ENCODE peak calls at places on chromosomes 3 and 15, in nine cellular contexts. W is GM23338, F is OCI-LY7, E is PC-3, L is hepatocyte, B is GM23248, O is HCT116, P is SK-N-SH, A is MM.1S. U is an unnamed sample.

GRCh38 chr3:51966016-51966415 is 1.2 kb downstream of the PCBP4 start:
- DNase-seq in O (no peak), P (no peak), F (no peak), B (no peak), A (no peak), L (no peak), E (no peak), W (no peak), U (no peak)

GRCh38 chr3:4680227-4680691 is 187.1 kb downstream of the ITPR1 start:
- DNase-seq in A (no peak), O (no peak), P (no peak), E (no peak), F (no peak), L (peak), W (no peak), B (no peak), U (no peak)

GRCh38 chr15:51816615-51817014 is 12.8 kb upstream of the TMOD3 start:
- DNase-seq in B (no peak), O (no peak), W (no peak), E (no peak), L (peak), P (no peak), A (no peak), F (no peak), U (no peak)

GRCh38 chr3:94512876-94513275 is 450.0 kb downstream of the NSUN3 start:
- DNase-seq in L (no peak), A (no peak), W (no peak), P (no peak), O (no peak), E (peak), F (no peak), B (no peak), U (no peak)

GRCh38 chr3:30681276-30682211 is 75.1 kb downstream of the TGFBR2 start:
- DNase-seq in O (no peak), B (peak), L (peak), F (no peak), P (peak), E (peak), A (no peak), W (no peak), U (peak)

GRCh38 chr15:65264877-65265430 is 21.7 kb downstream of the PARP16 start:
- DNase-seq in O (no peak), A (no peak), F (no peak), L (peak), E (no peak), B (no peak), W (peak), P (no peak), U (no peak)

GRCh38 chr15:28986108-28986507 is 100.3 kb downstream of the APBA2 start:
- DNase-seq in P (no peak), O (no peak), B (no peak), F (no peak), E (no peak), L (no peak), W (no peak), A (no peak), U (no peak)

GRCh38 chr3:61451841-61452240 is 109.5 kb upstream of the PTPRG start:
- DNase-seq in O (no peak), L (no peak), F (no peak), B (peak), A (no peak), P (no peak), E (no peak), W (no peak), U (no peak)

GRCh38 chr3:156291269-156292123 is 171.1 kb downstream of the KCNAB1 start:
- DNase-seq in O (no peak), F (no peak), W (peak), A (no peak), P (peak), B (peak), E (no peak), L (peak), U (peak)

GRCh38 chr3:131705558-131706051 is 202.8 kb upstream of the MRPL3 start:
- DNase-seq in W (peak), P (no peak), B (peak), L (no peak), O (no peak), E (peak), F (no peak), A (no peak), U (peak)

GRCh38 chr3:170222647-170223541 is 670 bp downstream of the PRKCI start:
- DNase-seq in W (peak), F (peak), P (peak), L (peak), O (no peak), A (peak), E (peak), B (peak), U (peak)

GRCh38 chr15:45449387-45449786 is 71.0 kb upstream of the GATM start:
- DNase-seq in O (no peak), E (peak), P (no peak), W (no peak), F (no peak), A (no peak), B (no peak), L (no peak), U (no peak)

GRCh38 chr3:167989999-167990398 is 105.7 kb downstream of the GOLIM4 start:
- DNase-seq in O (no peak), W (no peak), B (no peak), L (no peak), A (no peak), E (no peak), P (no peak), F (no peak), U (no peak)

GRCh38 chr15:63246691-63247464 is 30.5 kb upstream of the APH1B start:
- DNase-seq in W (no peak), E (peak), B (peak), F (no peak), A (no peak), L (peak), P (no peak), O (no peak), U (no peak)

GRCh38 chr3:128068156-128068620 is 16.0 kb downstream of the SEC61A1 start:
- DNase-seq in W (peak), A (peak), B (peak), L (peak), F (peak), P (peak), E (peak), O (peak), U (peak)

GRCh38 chr15:63950911-63951481 is 95.3 kb downstream of the DAPK2 start:
- DNase-seq in P (no peak), O (no peak), W (no peak), A (no peak), F (no peak), E (peak), B (peak), L (no peak), U (no peak)

GRCh38 chr3:131608741-131609140 is 106.0 kb upstream of the MRPL3 start:
- DNase-seq in F (no peak), E (no peak), A (no peak), L (no peak), P (no peak), O (no peak), B (peak), W (no peak), U (no peak)

DNA sequence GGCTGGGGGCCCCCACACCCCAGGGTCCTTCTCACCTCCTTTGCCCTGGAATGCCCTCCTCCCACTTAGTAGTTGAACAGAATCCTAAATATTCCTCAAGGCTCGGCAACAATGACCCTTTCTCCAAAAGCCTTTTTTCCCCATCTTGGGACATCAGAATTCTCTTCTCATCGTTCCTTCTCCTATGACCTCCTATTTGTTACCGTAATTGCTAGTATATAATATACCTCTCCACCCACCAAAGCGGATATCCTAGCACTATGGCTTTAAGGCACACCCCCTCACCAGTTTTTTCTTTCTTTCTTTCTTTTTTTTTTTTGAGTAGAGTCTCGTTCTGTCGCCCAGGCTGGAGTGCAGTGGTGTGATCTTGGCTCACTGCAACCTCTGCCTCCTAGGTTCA is 16.8 kb downstream of the HDAC11 start:
- DNase-seq in O (no peak), A (no peak), P (no peak), L (no peak), F (no peak), E (no peak), B (no peak), W (no peak), U (no peak)
- TF ChIP-seq EZH2phosphoT487 in O (no peak), A (no peak), P (no peak), L (no peak), F (no peak), E (no peak), B (no peak), W (no peak), U (no peak)

GRCh38 chr3:42179110-42179725 is 86.8 kb downstream of the CCK start:
- DNase-seq in P (no peak), L (peak), F (no peak), O (peak), B (peak), W (peak), E (peak), A (no peak), U (peak)
- TF ChIP-seq EZH2phosphoT487 in P (no peak), L (no peak), F (no peak), O (no peak), B (no peak), W (no peak), E (no peak), A (no peak), U (no peak)

DNA sequence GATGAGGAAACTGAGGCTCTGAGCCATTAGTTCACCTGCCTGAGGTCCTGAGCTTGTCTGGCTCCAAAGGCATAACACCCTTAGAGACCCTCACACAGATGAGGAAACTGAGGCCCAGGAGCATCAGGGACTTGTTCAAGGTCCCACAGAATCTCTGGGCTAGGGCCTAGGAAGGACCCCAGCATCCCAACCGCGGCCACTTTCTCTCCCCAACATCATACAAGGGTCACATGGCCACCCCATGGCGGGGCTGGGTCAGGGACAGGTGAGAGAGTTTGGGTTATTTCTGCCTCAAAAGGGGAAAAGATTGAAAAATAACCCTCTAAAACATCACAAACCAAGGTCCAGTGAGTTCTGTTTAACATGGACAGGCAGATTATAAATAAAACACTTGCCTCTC is 6.7 kb downstream of the LINGO1 start:
- DNase-seq in P (no peak), W (no peak), B (no peak), E (no peak), O (no peak), F (no peak), L (no peak), A (no peak), U (no peak)
- TF ChIP-seq EZH2phosphoT487 in P (no peak), W (no peak), B (no peak), E (no peak), O (no peak), F (no peak), L (no peak), A (no peak), U (no peak)

GRCh38 chr15:71517751-71518150 is 292.6 kb upstream of the NR2E3 start:
- DNase-seq in W (no peak), O (no peak), B (no peak), L (no peak), F (no peak), A (no peak), P (no peak), E (no peak), U (no peak)

GRCh38 chr15:71512281-71513016 is 297.9 kb upstream of the NR2E3 start:
- DNase-seq in E (peak), F (no peak), O (no peak), L (peak), P (no peak), B (no peak), A (no peak), W (no peak), U (no peak)

GRCh38 chr15:71518661-71519060 is 291.7 kb upstream of the NR2E3 start:
- DNase-seq in P (no peak), B (no peak), A (no peak), L (no peak), F (no peak), O (no peak), W (no peak), E (no peak), U (no peak)

DNA sequence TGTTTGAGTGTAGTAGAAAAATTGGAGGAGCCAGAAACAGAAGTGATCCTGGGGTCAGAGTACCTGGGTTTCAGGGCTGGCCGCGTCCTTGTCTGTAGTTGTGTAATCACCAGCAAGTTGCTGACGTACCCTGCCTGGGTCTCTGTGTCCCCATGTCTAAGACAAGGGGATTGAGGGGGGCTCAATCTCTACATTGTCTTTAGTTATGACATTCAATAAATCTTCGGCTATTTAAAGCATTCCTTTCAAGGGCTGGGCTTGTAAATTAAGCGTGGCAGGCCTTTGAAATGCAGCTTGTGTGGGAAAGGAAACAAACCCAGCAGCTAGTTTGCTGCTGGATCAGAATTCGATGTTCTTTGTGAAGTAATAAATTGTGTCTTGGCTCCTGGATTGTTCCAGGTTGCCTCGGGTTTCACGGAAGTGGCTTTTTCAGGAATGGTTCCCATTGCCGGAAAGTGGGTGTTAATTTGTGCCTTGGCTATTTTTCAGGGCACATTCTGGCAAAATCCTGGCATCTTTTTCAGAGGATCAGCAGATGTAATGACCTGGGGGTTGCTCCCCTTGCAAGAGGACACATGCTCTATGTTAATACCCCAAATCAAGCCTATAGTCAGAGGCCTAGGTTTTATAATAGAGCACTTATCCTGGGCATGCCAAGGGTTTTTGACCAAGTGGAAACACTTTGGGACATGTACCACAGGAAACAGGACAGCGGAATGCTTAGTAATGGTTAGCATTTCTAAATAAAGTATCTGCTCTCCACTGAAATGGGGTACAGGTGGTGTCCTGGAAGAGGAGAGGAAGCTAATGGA is 294.8 kb upstream of the NR2E3 start:
- DNase-seq in F (no peak), O (no peak), B (no peak), P (no peak), E (no peak), W (peak), L (peak), A (no peak), U (no peak)
- TF ChIP-seq EZH2phosphoT487 in F (no peak), O (no peak), B (no peak), P (no peak), E (no peak), W (no peak), L (no peak), A (no peak), U (no peak)